ENCODE peak calls at places on chromosomes 2 and 18, in five cellular contexts. H is G401, B is lung microvascular endothelial cell, S is T-helper 1 cell, D is NCI-H2081 treated with DMSO at 0.1 percent for 48 hours. O is an unnamed sample.

GRCh38 chr2:173590278-173590811 is 235.7 kb downstream of the CDCA7 start:
- DNase-seq in H (no peak), S (no peak), D (no peak), B (peak; percentile 55), O (no peak)

GRCh38 chr2:165239826-165240618 is 808 bp downstream of the SCN2A start:
- DNase-seq in H (peak; percentile 79), B (no peak), D (no peak), S (no peak), O (peak; percentile 75)

GRCh38 chr18:58314284-58314683 is 270.3 kb downstream of the NEDD4L start:
- DNase-seq in D (no peak), H (peak; percentile 81), S (no peak), B (peak; percentile 71), O (peak; percentile 77)

GRCh38 chr18:21761471-21762115 is 21.0 kb downstream of the MIB1 start:
- DNase-seq in B (no peak), S (no peak), H (no peak), D (no peak), O (no peak)

GRCh38 chr18:3055861-3056260 is 42.9 kb upstream of the LPIN2 start:
- DNase-seq in D (no peak), S (no peak), H (no peak), B (no peak), O (no peak)

GRCh38 chr2:46482490-46482889 is 3.1 kb downstream of the TMEM247 start:
- DNase-seq in D (no peak), B (no peak), H (no peak), S (no peak), O (no peak)

GRCh38 chr2:241869087-241869961 is at the start of gene RTP5:
- DNase-seq in H (peak; percentile 25), B (no peak), D (no peak), S (no peak), O (no peak)

GRCh38 chr2:162821176-162821575 is 17.4 kb downstream of the KCNH7 start:
- DNase-seq in D (no peak), S (no peak), B (no peak), H (no peak), O (no peak)

GRCh38 chr18:59344990-59345389 is 14.1 kb downstream of the LMAN1 start:
- DNase-seq in S (no peak), D (no peak), B (no peak), H (no peak), O (no peak)

GRCh38 chr2:216735086-216735485 is 39.7 kb upstream of the IGFBP5 start:
- DNase-seq in B (no peak), H (no peak), D (no peak), S (no peak), O (no peak)

O was measured in cerebellar cortex.